ENCODE peak calls at places on chromosomes 5 and 9, in six cellular contexts. R, P, O, W, Q and C are unnamed samples.

GRCh38 chr9:36290996-36291395 is 32.7 kb upstream of the GNE start:
- DNase-seq in P (no peak), R (no peak), O (no peak), Q (no peak), W (no peak), C (no peak)

GRCh38 chr5:127229185-127229889 is 61.3 kb upstream of the MEGF10 start:
- DNase-seq in W (peak; percentile 54), O (peak; percentile 25), Q (peak; percentile 49), R (no peak), P (peak; percentile 59), C (no peak)

GRCh38 chr5:108687599-108688220 is 60.0 kb upstream of the FER start:
- DNase-seq in Q (no peak), O (no peak), W (peak; percentile 30), R (no peak), P (no peak), C (no peak)

GRCh38 chr5:77924081-77924480 is 147.9 kb upstream of the TBCA start:
- DNase-seq in R (no peak), Q (no peak), P (no peak), O (no peak), W (no peak), C (no peak)

GRCh38 chr9:33466565-33467495 is 6.9 kb downstream of the NOL6 start:
- DNase-seq in P (peak; percentile 53), W (peak; percentile 56), Q (peak; percentile 50), O (peak; percentile 45), R (no peak), C (no peak)

GRCh38 chr9:81032831-81033230 is 656.5 kb downstream of the TLE1 start:
- DNase-seq in P (no peak), R (no peak), Q (no peak), O (no peak), W (peak; percentile 14), C (peak; percentile 22)

GRCh38 chr5:157516626-157517325 is 56.8 kb downstream of the NIPAL4 start:
- DNase-seq in W (peak; percentile 94), R (peak; percentile 86), P (peak; percentile 62), Q (peak; percentile 66), O (peak; percentile 62), C (peak; percentile 88)

GRCh38 chr5:58041884-58042283 is 418.0 kb downstream of the PLK2 start:
- DNase-seq in P (no peak), Q (no peak), O (no peak), W (no peak), R (no peak), C (no peak)

GRCh38 chr9:21056931-21057330 is 20.8 kb downstream of the IFNB1 start:
- DNase-seq in R (no peak), Q (no peak), O (no peak), W (peak; percentile 2), P (no peak), C (no peak)

GRCh38 chr5:159459951-159460538 is 129.8 kb upstream of the IL12B start:
- DNase-seq in O (no peak), P (no peak), W (no peak), R (no peak), Q (no peak), C (peak; percentile 40)

GRCh38 chr9:9961487-9961886 is 651.3 kb downstream of the PTPRD start:
- DNase-seq in P (no peak), R (no peak), O (no peak), Q (no peak), W (no peak), C (no peak)

GRCh38 chr5:179802950-179803562 is 3.6 kb downstream of the MGAT4B start:
- DNase-seq in Q (no peak), W (no peak), R (no peak), O (no peak), P (no peak), C (no peak)

DNA sequence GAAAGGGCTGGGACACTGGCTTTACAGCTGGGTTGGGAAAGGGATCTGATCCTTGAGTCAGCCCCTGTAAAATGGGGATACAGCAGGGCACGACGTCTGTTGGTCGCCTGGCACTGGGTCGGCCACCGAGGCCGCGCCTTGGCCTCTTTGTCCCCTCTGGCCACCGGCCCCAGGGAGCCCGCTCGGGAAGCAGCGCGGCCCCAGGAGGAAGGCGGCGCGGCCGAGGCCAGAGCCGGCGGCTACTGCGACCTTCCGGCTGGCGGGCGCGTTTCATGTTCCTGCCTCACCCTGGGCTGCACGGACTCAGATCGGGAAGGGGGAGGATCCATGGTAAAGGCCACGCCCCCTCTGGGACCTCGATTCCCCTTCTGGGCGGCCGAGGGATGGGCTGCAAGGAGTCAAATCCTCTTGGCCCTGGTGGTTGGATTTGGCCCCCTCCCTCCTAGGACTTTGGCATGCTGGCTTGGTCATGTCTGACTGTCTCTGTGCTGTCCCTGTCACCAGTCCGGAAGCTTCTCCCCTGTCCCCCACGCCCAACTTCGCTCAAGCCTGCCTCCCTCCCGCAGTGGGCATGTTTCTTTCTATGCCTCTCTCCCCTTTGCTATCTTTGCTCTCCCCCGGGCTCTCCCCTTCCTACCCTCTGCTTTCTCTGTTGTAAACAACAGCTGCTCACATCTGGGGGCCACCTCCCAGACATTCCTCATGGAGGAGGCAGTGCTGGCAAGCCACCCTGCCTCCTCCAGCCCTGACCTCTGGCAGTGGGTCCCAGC is 25.8 kb downstream of the FPGS start:
- DNase-seq in R (no peak), Q (peak; percentile 92), O (peak; percentile 94), P (peak; percentile 93), W (peak; percentile 86), C (no peak)
- H3K4me3 ChIP-seq in R (peak overlapping the region; percentile 20), Q (peak overlapping the region; percentile 15), O (no peak overlapping the region), P (peak overlapping the region; percentile 55), W (no peak overlapping the region), C (peak overlapping the region; percentile 9)

DNA sequence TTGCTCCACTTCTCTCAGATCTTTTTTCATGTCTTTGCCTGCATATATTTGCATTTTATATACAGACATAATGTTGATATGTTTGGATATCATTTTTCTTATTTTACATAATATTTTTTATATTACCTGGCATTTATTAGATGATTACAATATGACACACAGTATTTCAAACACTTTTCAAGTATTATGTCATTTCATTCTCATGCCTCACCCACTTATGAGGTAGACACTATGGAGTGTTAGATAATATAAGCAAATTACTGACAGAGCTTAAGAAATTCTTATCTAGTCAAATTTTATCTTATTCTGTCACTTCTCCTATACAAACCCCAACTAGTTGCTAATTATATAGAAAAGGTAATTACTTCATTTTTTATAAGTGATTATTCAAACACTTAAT is 11.1 kb downstream of the LURAP1L start:
- DNase-seq in Q (no peak), R (no peak), W (no peak), O (no peak), P (no peak), C (no peak)
- H3K4me3 ChIP-seq in Q (no peak overlapping the region), R (no peak overlapping the region), W (no peak overlapping the region), O (no peak overlapping the region), P (no peak overlapping the region), C (no peak overlapping the region)

DNA sequence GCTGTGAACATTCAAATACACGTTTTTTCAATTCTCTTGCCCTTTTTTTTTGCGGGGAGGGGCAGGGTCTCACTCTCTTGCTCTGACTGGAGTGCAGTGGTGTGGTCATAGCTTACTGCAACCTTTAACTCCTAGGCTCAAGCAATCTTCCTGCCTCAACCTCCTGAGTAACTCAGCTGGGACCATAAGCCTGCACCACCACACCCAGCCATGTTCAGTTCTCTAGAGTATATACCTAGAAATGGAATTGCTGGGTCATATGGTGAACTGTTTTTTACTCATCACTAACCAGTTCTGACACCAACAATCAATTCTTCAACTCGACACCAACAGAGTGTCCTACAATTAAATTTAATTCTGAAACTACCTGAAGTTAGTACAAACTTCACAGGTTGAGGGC is 85.5 kb upstream of the ZNF169 start:
- DNase-seq in P (no peak), O (no peak), R (no peak), Q (no peak), W (no peak), C (no peak)
- H3K4me3 ChIP-seq in P (peak overlapping the region; percentile 91), O (no peak overlapping the region), R (no peak overlapping the region), Q (no peak overlapping the region), W (no peak overlapping the region), C (no peak overlapping the region)

DNA sequence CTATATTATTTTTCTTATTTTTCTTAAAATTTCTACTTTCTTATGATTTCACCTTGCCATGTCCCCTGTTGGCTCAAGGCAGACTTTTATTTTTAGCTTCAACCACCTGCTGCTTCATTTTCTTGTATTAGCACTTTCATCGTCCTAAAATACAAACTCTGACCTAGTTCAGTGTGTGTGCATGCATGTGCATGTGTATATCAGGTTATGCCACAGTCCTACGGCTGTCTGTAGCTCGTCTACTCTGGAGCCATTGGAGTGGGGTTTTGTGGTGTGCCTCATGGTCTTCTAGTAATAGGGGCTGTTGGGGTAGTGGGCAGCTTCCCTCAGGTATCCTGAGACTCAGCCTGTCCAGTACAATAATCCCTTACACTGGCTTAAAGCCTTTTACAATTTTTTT is 13.4 kb upstream of the SPINK1 start:
- DNase-seq in R (no peak), O (no peak), Q (no peak), P (no peak), W (no peak), C (no peak)
- H3K4me3 ChIP-seq in R (no peak overlapping the region), O (no peak overlapping the region), Q (no peak overlapping the region), P (no peak overlapping the region), W (no peak overlapping the region), C (no peak overlapping the region)

DNA sequence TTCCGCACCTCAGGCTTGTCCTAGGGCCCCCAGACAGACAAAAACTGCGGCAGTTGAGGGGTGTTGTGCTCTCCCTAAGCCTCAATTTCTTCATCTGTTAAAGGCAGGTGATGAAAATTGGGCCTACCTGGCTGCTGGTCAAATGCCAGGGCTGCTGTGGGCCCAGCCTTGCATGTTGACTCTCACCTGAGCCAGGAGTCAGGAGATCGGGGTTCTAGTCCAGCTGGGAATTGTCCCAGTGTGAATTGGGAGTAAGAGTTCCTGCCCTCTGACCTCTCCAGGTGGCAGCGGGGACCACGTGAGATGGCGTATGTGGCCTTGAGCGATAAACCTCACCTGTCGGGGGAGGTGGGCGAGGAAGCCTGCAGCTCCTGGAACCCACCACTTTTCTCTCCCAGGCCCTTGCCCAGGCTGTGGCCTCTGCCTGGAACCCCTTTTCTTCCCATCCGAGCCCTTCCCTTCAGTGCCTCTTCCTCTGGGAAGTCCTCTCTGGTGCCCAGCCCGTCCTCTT is 143.5 kb upstream of the IER5L start:
- DNase-seq in O (no peak), W (no peak), Q (peak; percentile 8), P (no peak), R (no peak), C (no peak)
- H3K4me3 ChIP-seq in O (peak overlapping the region; percentile 42), W (peak overlapping the region; percentile 20), Q (peak overlapping the region; percentile 64), P (peak overlapping the region; percentile 68), R (no peak overlapping the region), C (no peak overlapping the region)

GRCh38 chr5:89723907-89724306 is 685.6 kb downstream of the CETN3 start:
- DNase-seq in Q (no peak), P (no peak), R (no peak), W (no peak), O (no peak), C (no peak)

GRCh38 chr5:89728134-89728533 is 681.4 kb downstream of the CETN3 start:
- DNase-seq in P (no peak), O (no peak), Q (no peak), W (no peak), R (no peak), C (no peak)

GRCh38 chr5:89722538-89722937 is 687.0 kb downstream of the CETN3 start:
- DNase-seq in Q (no peak), P (no peak), O (no peak), R (no peak), W (no peak), C (no peak)
- H3K4me3 ChIP-seq in Q (no peak overlapping the region), P (no peak overlapping the region), O (no peak overlapping the region), R (no peak overlapping the region), W (no peak overlapping the region), C (no peak overlapping the region)

DNA sequence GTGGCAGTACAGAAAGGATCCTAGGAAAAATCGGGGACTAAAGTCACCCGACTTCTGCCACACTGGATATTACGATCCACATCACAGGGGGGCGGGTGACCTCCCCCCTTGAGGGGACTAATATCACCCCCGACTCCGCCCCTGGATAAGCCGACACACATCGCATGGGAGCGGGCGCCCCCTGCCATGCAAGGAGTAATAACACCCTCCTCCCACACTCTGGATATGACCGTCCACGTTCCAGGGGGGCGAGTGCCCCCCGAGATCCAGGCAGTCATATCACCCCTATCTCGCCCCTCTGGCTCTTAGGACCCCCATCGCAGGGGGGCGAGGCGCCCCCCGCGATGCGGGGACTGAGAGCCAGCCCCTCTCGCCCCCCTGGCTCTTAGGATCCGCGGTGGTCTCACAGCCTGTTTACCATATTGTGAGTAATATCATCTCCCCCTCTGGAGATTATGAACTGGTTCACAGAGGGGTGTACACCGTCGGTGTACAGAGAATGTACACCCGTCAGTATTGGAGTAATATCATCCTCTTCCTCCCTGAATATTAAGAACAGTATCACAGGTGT is 423.0 kb downstream of the DIRAS2 start:
- DNase-seq in R (no peak), O (no peak), Q (no peak), P (no peak), W (no peak), C (no peak)
- H3K4me3 ChIP-seq in R (no peak overlapping the region), O (no peak overlapping the region), Q (no peak overlapping the region), P (no peak overlapping the region), W (peak overlapping the region; percentile 22), C (no peak overlapping the region)